ENCODE peak calls at places on chromosomes 11 and 22, in nine cellular contexts. C is upper lobe of right lung; P is CD4-positive, alpha-beta memory T cell; A is RPMI7951; U is MM.1S; J is progenitor cell of endocrine pancreas; F is KBM-7; X is HCT116; N is ureter. E is an unnamed sample.

GRCh38 chr11:76287227-76287626 is 80.9 kb upstream of the WNT11 start:
- DNase-seq in X (no peak), C (no peak), U (no peak), A (no peak), N (no peak), P (no peak), J (no peak), F (no peak), E (no peak)

GRCh38 chr11:102289510-102290078 is 27.7 kb upstream of the BIRC3 start:
- DNase-seq in A (no peak), U (no peak), N (no peak), F (no peak), J (no peak), X (no peak), C (no peak), P (no peak), E (no peak)

GRCh38 chr11:126594921-126595367 is 239.5 kb downstream of the ST3GAL4 start:
- DNase-seq in F (no peak), A (no peak), P (no peak), J (no peak), U (no peak), C (peak), X (no peak), N (no peak), E (no peak)

GRCh38 chr11:77211040-77211451 is 83.0 kb downstream of the MYO7A start:
- DNase-seq in J (no peak), C (peak), X (no peak), A (no peak), P (no peak), U (peak), F (no peak), N (no peak), E (no peak)

GRCh38 chr22:46528121-46528610 is 9.3 kb downstream of the CELSR1 start:
- DNase-seq in X (peak), J (no peak), P (no peak), C (no peak), F (peak), U (no peak), A (peak), N (no peak), E (no peak)

GRCh38 chr11:84780689-84781293 is 846.4 kb downstream of the DLG2 start:
- DNase-seq in N (no peak), C (no peak), F (peak), X (peak), U (peak), J (no peak), P (no peak), A (peak), E (no peak)

GRCh38 chr22:24099661-24100060 is 81.6 kb upstream of the SUSD2 start:
- DNase-seq in P (no peak), N (no peak), A (no peak), C (peak), U (no peak), X (no peak), J (no peak), F (no peak), E (no peak)

GRCh38 chr22:21975854-21976345 is 6.7 kb downstream of the TOP3B start:
- DNase-seq in N (no peak), C (no peak), P (no peak), A (no peak), F (no peak), U (no peak), X (no peak), J (no peak), E (no peak)

GRCh38 chr11:134332189-134332631 is 422 bp downstream of the GLB1L2 start:
- DNase-seq in C (no peak), F (peak), N (no peak), A (no peak), X (no peak), J (peak), P (no peak), U (no peak), E (peak)

GRCh38 chr11:70655816-70656215 is 257.5 kb downstream of the CTTN start:
- DNase-seq in U (no peak), J (no peak), C (no peak), F (no peak), X (no peak), A (no peak), P (no peak), N (no peak), E (no peak)

E was measured in H1.